ENCODE peak calls at places on chromosomes 16 and 17, in four cellular contexts. Y is activated naive CD4-positive, alpha-beta T cell; K is cardiac fibroblast; Z is ELR. M is an unnamed sample.

GRCh38 chr17:9929873-9930272 is 24.8 kb upstream of the RCVRN start:
- DNase-seq in K (no peak), Y (no peak), Z (no peak), M (no peak)

GRCh38 chr17:73283841-73284282 is 22.2 kb upstream of the CPSF4L start:
- DNase-seq in K (peak), Z (no peak), Y (no peak), M (no peak)

GRCh38 chr17:32111141-32111771 is 31.0 kb upstream of the RHOT1 start:
- DNase-seq in Z (peak), K (peak), Y (peak), M (no peak)

GRCh38 chr17:44920565-44920940 is 5.3 kb upstream of the GFAP start:
- DNase-seq in K (no peak), Z (no peak), Y (no peak), M (no peak)

GRCh38 chr17:8126306-8127066 is 2.6 kb upstream of the HES7 start:
- DNase-seq in Y (peak), K (peak), Z (peak), M (peak)

GRCh38 chr17:65698381-65699061 is 137.1 kb upstream of the AXIN2 start:
- DNase-seq in K (peak), Y (no peak), Z (peak), M (peak)

GRCh38 chr16:9934723-9935508 is 247.3 kb downstream of the GRIN2A start:
- DNase-seq in Z (no peak), Y (no peak), K (no peak), M (no peak)

GRCh38 chr17:14762736-14763479 is 462.0 kb downstream of the HS3ST3B1 start:
- DNase-seq in K (no peak), Y (no peak), Z (no peak), M (no peak)

GRCh38 chr17:79146562-79146961 is 71.9 kb downstream of the ENGASE start:
- DNase-seq in K (no peak), Z (no peak), Y (no peak), M (no peak)

GRCh38 chr16:29307598-29308507 is 98.7 kb downstream of the NPIPB11 start:
- DNase-seq in Y (no peak), K (peak), Z (peak), M (peak)

GRCh38 chr16:50974438-50975036 is 176.5 kb downstream of the SALL1 start:
- DNase-seq in K (no peak), Z (no peak), Y (no peak), M (no peak)

GRCh38 chr17:6098466-6099180 is 28.4 kb downstream of the WSCD1 start:
- DNase-seq in Y (no peak), K (no peak), Z (no peak), M (no peak)

GRCh38 chr16:72168365-72168764 is 3.6 kb downstream of the PMFBP1 start:
- DNase-seq in K (no peak), Z (no peak), Y (no peak), M (no peak)

GRCh38 chr16:89423709-89424260 is 66.6 kb downstream of the ANKRD11 start:
- DNase-seq in Z (no peak), K (no peak), Y (no peak), M (no peak)

GRCh38 chr17:3590768-3591167 is 18.4 kb downstream of the TRPV1 start:
- DNase-seq in Z (no peak), Y (no peak), K (no peak), M (no peak)

GRCh38 chr17:42027540-42027889 is 7.6 kb downstream of the NKIRAS2 start:
- DNase-seq in K (no peak), Z (no peak), Y (no peak), M (no peak)

GRCh38 chr16:29230671-29231091 is 175.8 kb downstream of the NPIPB11 start:
- DNase-seq in Z (no peak), K (no peak), Y (no peak), M (no peak)

GRCh38 chr17:49224198-49224996 is 6.2 kb downstream of the PHOSPHO1 start:
- DNase-seq in K (no peak), Y (peak), Z (peak), M (no peak)

GRCh38 chr16:16864536-16864935 is 485.6 kb downstream of the NPIPA7 start:
- DNase-seq in Y (no peak), Z (no peak), K (no peak), M (no peak)

GRCh38 chr17:35368086-35368824 is 5.2 kb downstream of the SLFN11 start:
- DNase-seq in Y (no peak), K (no peak), Z (no peak), M (no peak)

GRCh38 chr17:77287432-77288068 is 146.8 kb downstream of the SEC14L1 start:
- DNase-seq in K (peak), Z (peak), Y (no peak), M (peak)

GRCh38 chr17:43521389-43521788 is 24.8 kb downstream of the ETV4 start:
- DNase-seq in K (no peak), Z (no peak), Y (no peak), M (no peak)

GRCh38 chr16:49280022-49280741 is 1.5 kb downstream of the CBLN1 start:
- DNase-seq in Z (no peak), Y (no peak), K (no peak), M (no peak)

GRCh38 chr16:46658925-46659324 is 30.1 kb downstream of the VPS35 start:
- DNase-seq in Z (no peak), Y (no peak), K (no peak), M (no peak)

GRCh38 chr17:1576500-1576899 is 13.9 kb upstream of the PITPNA start:
- DNase-seq in Y (no peak), Z (no peak), K (no peak), M (no peak)

GRCh38 chr16:11391576-11391975 is 46.3 kb downstream of the RMI2 start:
- DNase-seq in Y (no peak), K (no peak), Z (no peak), M (no peak)

GRCh38 chr16:51569204-51569911 is 418.3 kb upstream of the SALL1 start:
- DNase-seq in Y (no peak), Z (peak), K (peak), M (peak)